ENCODE peak calls at places on chromosome 18, in five cellular contexts. One of them, this sample, is unnamed.

GRCh38 chr18:26656401-26656943 is 108.1 kb upstream of the KCTD1 start:
- DNase-seq in amniotic stem cell: no peak
- DNase-seq in mucosa of descending colon: no peak
- DNase-seq in G401: no peak
- DNase-seq in fibroblast of the conjunctiva: no peak
- DNase-seq in this sample: no peak

GRCh38 chr18:39799010-39799409 is 2156.0 kb upstream of the PIK3C3 start:
- DNase-seq in amniotic stem cell: no peak
- DNase-seq in mucosa of descending colon: no peak
- DNase-seq in G401: no peak
- DNase-seq in fibroblast of the conjunctiva: peak; percentile 30
- DNase-seq in this sample: no peak

GRCh38 chr18:48376406-48376805 is 32.8 kb downstream of the ZBTB7C start:
- DNase-seq in amniotic stem cell: no peak
- DNase-seq in mucosa of descending colon: no peak
- DNase-seq in G401: no peak
- DNase-seq in fibroblast of the conjunctiva: no peak
- DNase-seq in this sample: no peak

GRCh38 chr18:45910405-45911023 is 56.6 kb downstream of the EPG5 start:
- DNase-seq in amniotic stem cell: no peak
- DNase-seq in mucosa of descending colon: peak; percentile 54
- DNase-seq in G401: peak; percentile 23
- DNase-seq in fibroblast of the conjunctiva: peak; percentile 28
- DNase-seq in this sample: peak; percentile 8

GRCh38 chr18:67845035-67845434 is 328.5 kb upstream of the DSEL start:
- DNase-seq in amniotic stem cell: no peak
- DNase-seq in mucosa of descending colon: no peak
- DNase-seq in G401: no peak
- DNase-seq in fibroblast of the conjunctiva: peak; percentile 3
- DNase-seq in this sample: no peak

GRCh38 chr18:7918696-7919095 is 351.6 kb downstream of the PTPRM start:
- DNase-seq in amniotic stem cell: no peak
- DNase-seq in mucosa of descending colon: no peak
- DNase-seq in G401: no peak
- DNase-seq in fibroblast of the conjunctiva: no peak
- DNase-seq in this sample: no peak

GRCh38 chr18:63518178-63519012 is 23.8 kb upstream of the SERPINB12 start:
- DNase-seq in amniotic stem cell: peak; percentile 71
- DNase-seq in mucosa of descending colon: no peak
- DNase-seq in G401: peak; percentile 81
- DNase-seq in fibroblast of the conjunctiva: peak; percentile 61
- DNase-seq in this sample: peak; percentile 27

GRCh38 chr18:48740068-48740440 is 201.2 kb downstream of the CTIF start:
- DNase-seq in amniotic stem cell: no peak
- DNase-seq in mucosa of descending colon: no peak
- DNase-seq in G401: no peak
- DNase-seq in fibroblast of the conjunctiva: no peak
- DNase-seq in this sample: no peak

GRCh38 chr18:43563780-43564179 is 286.5 kb upstream of the SYT4 start:
- DNase-seq in amniotic stem cell: peak; percentile 32
- DNase-seq in mucosa of descending colon: no peak
- DNase-seq in G401: peak; percentile 80
- DNase-seq in fibroblast of the conjunctiva: peak; percentile 48
- DNase-seq in this sample: no peak

GRCh38 chr18:25351280-25351772 is 640 bp downstream of the ZNF521 start:
- DNase-seq in amniotic stem cell: no peak
- DNase-seq in mucosa of descending colon: no peak
- DNase-seq in G401: no peak
- DNase-seq in fibroblast of the conjunctiva: no peak
- DNase-seq in this sample: no peak

GRCh38 chr18:8771930-8772329 is 66.6 kb downstream of the MTCL1 start:
- DNase-seq in amniotic stem cell: no peak
- DNase-seq in mucosa of descending colon: no peak
- DNase-seq in G401: peak; percentile 99
- DNase-seq in fibroblast of the conjunctiva: peak; percentile 43
- DNase-seq in this sample: no peak

This sample was measured in non-pigmented ciliary epithelial cell.